ENCODE peak calls at places on chromosome 1, in eight cellular contexts. Q is stimulated activated naive CD8-positive, alpha-beta T cell treated with anti-CD3 and anti-CD28 coated beads, Interleukin-15, amount 100 ng/mL, for 72 hours; L is cortex of kidney; E is NCI-H1092; O is epithelial cell of proximal tubule; I is ovary; A is cardiac fibroblast; N is nucleus accumbens. M is an unnamed sample.

GRCh38 chr1:37315236-37315870 is 159.0 kb upstream of the ZC3H12A start:
- DNase-seq in I (no peak), N (no peak), O (no peak), L (no peak), A (no peak), E (no peak), Q (no peak), M (no peak)

GRCh38 chr1:22643381-22643780 is at the start of gene C1QC:
- DNase-seq in I (no peak), A (no peak), Q (no peak), L (no peak), O (no peak), N (no peak), E (no peak), M (no peak)

GRCh38 chr1:47401761-47402160 is 14.3 kb upstream of the FOXE3 start:
- DNase-seq in E (no peak), L (no peak), I (no peak), O (no peak), N (no peak), Q (no peak), A (no peak), M (no peak)

GRCh38 chr1:48082271-48082925 is 85.2 kb upstream of the TRABD2B start:
- DNase-seq in E (no peak), O (no peak), N (no peak), I (no peak), Q (no peak), L (no peak), A (no peak), M (no peak)

GRCh38 chr1:31227891-31228290 is 11.8 kb downstream of the NKAIN1 start:
- DNase-seq in L (no peak), E (no peak), Q (no peak), N (peak; percentile 18), O (no peak), I (no peak), A (no peak), M (no peak)

GRCh38 chr1:162397039-162397448 is 14.9 kb downstream of the SH2D1B start:
- DNase-seq in O (no peak), Q (no peak), L (no peak), N (no peak), I (no peak), A (peak; percentile 52), E (no peak), M (peak; percentile 32)

GRCh38 chr1:4613606-4614370 is 40.6 kb upstream of the AJAP1 start:
- DNase-seq in I (no peak), Q (no peak), L (no peak), A (no peak), O (no peak), E (no peak), N (no peak), M (no peak)

GRCh38 chr1:82565146-82565545 is 764.4 kb downstream of the ADGRL2 start:
- DNase-seq in O (peak; percentile 97), Q (no peak), E (no peak), N (no peak), I (no peak), A (peak; percentile 66), L (no peak), M (peak; percentile 70)

GRCh38 chr1:172742599-172743500 is 83.9 kb downstream of the FASLG start:
- DNase-seq in I (no peak), N (no peak), A (peak; percentile 59), E (no peak), L (no peak), O (no peak), Q (no peak), M (peak; percentile 65)

GRCh38 chr1:7069888-7070287 is 284.6 kb downstream of the CAMTA1 start:
- DNase-seq in Q (no peak), O (no peak), A (no peak), L (no peak), N (no peak), E (no peak), I (peak; percentile 43), M (peak; percentile 1)

GRCh38 chr1:228141082-228141870 is 1.2 kb downstream of the GUK1 start:
- DNase-seq in O (no peak), Q (peak; percentile 32), I (no peak), N (no peak), A (peak; percentile 95), E (no peak), L (no peak), M (peak; percentile 85)

GRCh38 chr1:173253046-173253445 is 45.9 kb upstream of the TNFSF4 start:
- DNase-seq in N (no peak), L (no peak), Q (no peak), A (peak; percentile 22), I (no peak), O (no peak), E (no peak), M (peak; percentile 13)

GRCh38 chr1:203178083-203178482 is 2.5 kb upstream of the MYBPH start:
- DNase-seq in L (no peak), A (peak; percentile 32), Q (no peak), N (no peak), O (no peak), E (no peak), I (no peak), M (no peak)

GRCh38 chr1:236433819-236434315 is 39.8 kb downstream of the EDARADD start:
- DNase-seq in A (no peak), E (no peak), I (no peak), L (no peak), Q (no peak), O (no peak), N (no peak), M (no peak)

GRCh38 chr1:210347112-210347511 is 18.4 kb downstream of the HHAT start:
- DNase-seq in O (no peak), Q (peak; percentile 34), L (no peak), E (no peak), I (no peak), A (no peak), N (no peak), M (no peak)

GRCh38 chr1:119781434-119782210 is 12.9 kb upstream of the HMGCS2 start:
- DNase-seq in O (no peak), A (no peak), N (no peak), I (no peak), E (no peak), Q (no peak), L (no peak), M (no peak)

GRCh38 chr1:58896211-58897183 is 112.7 kb upstream of the JUN start:
- DNase-seq in O (no peak), E (no peak), L (no peak), Q (no peak), N (peak; percentile 7), I (no peak), A (no peak), M (no peak)

GRCh38 chr1:28976254-28976653 is 61.9 kb downstream of the EPB41 start:
- DNase-seq in O (no peak), A (no peak), E (no peak), N (no peak), Q (no peak), L (no peak), I (no peak), M (no peak)

GRCh38 chr1:89935235-89935634 is 59.7 kb upstream of the ZNF326 start:
- DNase-seq in L (no peak), N (no peak), I (no peak), O (no peak), Q (no peak), A (no peak), E (no peak), M (no peak)

GRCh38 chr1:37403166-37403565 is 71.2 kb upstream of the ZC3H12A start:
- DNase-seq in E (no peak), N (no peak), A (no peak), O (no peak), Q (no peak), L (no peak), I (no peak), M (no peak)

GRCh38 chr1:225879521-225880209 is 2.5 kb downstream of the TMEM63A start:
- DNase-seq in O (no peak), I (no peak), A (no peak), E (no peak), Q (no peak), L (no peak), N (no peak), M (no peak)

GRCh38 chr1:3186526-3186921 is 117.5 kb downstream of the PRDM16 start:
- DNase-seq in E (no peak), L (no peak), N (no peak), O (no peak), A (peak; percentile 27), I (peak; percentile 78), Q (no peak), M (peak; percentile 18)

GRCh38 chr1:12456979-12457378 is 161.0 kb downstream of the DHRS3 start:
- DNase-seq in L (no peak), O (no peak), E (no peak), N (no peak), A (peak; percentile 73), Q (no peak), I (no peak), M (peak; percentile 69)

GRCh38 chr1:205284420-205285144 is 37.0 kb downstream of the NUAK2 start:
- DNase-seq in E (peak; percentile 64), N (peak; percentile 75), L (no peak), Q (peak; percentile 91), O (peak; percentile 84), I (peak; percentile 74), A (peak; percentile 96), M (peak; percentile 99)

GRCh38 chr1:223210786-223211115 is 67.7 kb upstream of the TLR5 start:
- DNase-seq in E (no peak), I (no peak), Q (no peak), N (no peak), A (no peak), O (no peak), L (no peak), M (no peak)

GRCh38 chr1:100351095-100351884 is 1.0 kb upstream of the CDC14A start:
- DNase-seq in E (peak; percentile 44), L (peak; percentile 19), N (peak; percentile 39), Q (peak; percentile 89), I (peak; percentile 76), O (peak; percentile 75), A (peak; percentile 90), M (peak; percentile 89)

GRCh38 chr1:91245437-91245836 is 159.2 kb downstream of the HFM1 start:
- DNase-seq in I (no peak), L (no peak), A (no peak), E (no peak), N (no peak), Q (no peak), O (no peak), M (no peak)

GRCh38 chr1:56291374-56291841 is 288.0 kb downstream of the PLPP3 start:
- DNase-seq in I (peak; percentile 26), N (no peak), L (no peak), E (no peak), A (peak; percentile 63), Q (no peak), O (no peak), M (peak; percentile 45)

GRCh38 chr1:36859926-36860325 is 174.4 kb downstream of the GRIK3 start:
- DNase-seq in N (no peak), L (no peak), O (no peak), I (no peak), A (no peak), Q (no peak), E (no peak), M (no peak)

GRCh38 chr1:180360333-180361075 is 130.4 kb downstream of the LHX4 start:
- DNase-seq in N (no peak), E (no peak), Q (no peak), O (no peak), I (no peak), L (no peak), A (peak; percentile 4), M (peak; percentile 9)

GRCh38 chr1:204520834-204521709 is 4.9 kb downstream of the MDM4 start:
- DNase-seq in L (no peak), O (peak; percentile 79), A (peak; percentile 15), I (no peak), Q (peak; percentile 46), E (no peak), N (no peak), M (peak; percentile 36)

GRCh38 chr1:153963850-153964331 is 554 bp upstream of the SLC39A1 start:
- DNase-seq in E (no peak), Q (no peak), I (peak; percentile 61), N (no peak), O (no peak), A (peak; percentile 37), L (no peak), M (no peak)

GRCh38 chr1:112698366-112699310 is 8.3 kb downstream of the RHOC start:
- DNase-seq in O (no peak), Q (no peak), I (peak; percentile 58), E (peak; percentile 19), L (peak; percentile 45), A (no peak), N (no peak), M (no peak)

GRCh38 chr1:8429549-8430105 is 111.7 kb downstream of the SLC45A1 start:
- DNase-seq in E (no peak), L (no peak), I (no peak), Q (no peak), A (no peak), O (no peak), N (no peak), M (no peak)